ENCODE peak calls at places on chromosome 10, in five cellular contexts. D is Peyer's patch, M is A549, S is upper lobe of left lung, V is upper lobe of right lung. R is an unnamed sample.
A peak's percentile ranks its signal among the peaks of the same experiment; 100 is the strongest.

GRCh38 chr10:90969947-90970673 is 49.2 kb upstream of the ANKRD1 start:
- DNase-seq in D (no peak), M (no peak), S (no peak), V (no peak), R (no peak)

GRCh38 chr10:74529205-74529604 is 297.2 kb upstream of the KAT6B start:
- DNase-seq in D (no peak), M (no peak), S (no peak), V (no peak), R (no peak)

GRCh38 chr10:78627254-78627795 is 441.4 kb upstream of the ZMIZ1 start:
- DNase-seq in D (no peak), M (no peak), S (no peak), V (no peak), R (no peak)

GRCh38 chr10:126270116-126270515 is 118.2 kb downstream of the ADAM12 start:
- DNase-seq in D (no peak), M (no peak), S (no peak), V (no peak), R (no peak)

GRCh38 chr10:131819241-131820072 is 81.4 kb upstream of the PPP2R2D start:
- DNase-seq in D (no peak), M (no peak), S (peak; percentile 65), V (peak; percentile 40), R (peak; percentile 15)

GRCh38 chr10:84291389-84291788 is 37.0 kb upstream of the CCSER2 start:
- DNase-seq in D (no peak), M (no peak), S (no peak), V (no peak), R (no peak)

GRCh38 chr10:91974960-91975359 is 51.4 kb downstream of the BTAF1 start:
- DNase-seq in D (no peak), M (no peak), S (no peak), V (no peak), R (no peak)

GRCh38 chr10:11450427-11450826 is 161.0 kb downstream of the USP6NL start:
- DNase-seq in D (no peak), M (no peak), S (no peak), V (no peak), R (no peak)

GRCh38 chr10:133140417-133141143 is 19.4 kb upstream of the KNDC1 start:
- DNase-seq in D (peak; percentile 40), M (no peak), S (peak; percentile 70), V (no peak), R (no peak)

GRCh38 chr10:125857185-125857760 is 23.8 kb downstream of the DHX32 start:
- DNase-seq in D (no peak), M (no peak), S (no peak), V (no peak), R (no peak)

GRCh38 chr10:110274629-110275028 is 30.1 kb downstream of the SMNDC1 start:
- DNase-seq in D (no peak), M (no peak), S (no peak), V (no peak), R (no peak)

GRCh38 chr10:110273474-110273873 is 31.2 kb downstream of the SMNDC1 start:
- DNase-seq in D (peak; percentile 75), M (no peak), S (no peak), V (peak; percentile 74), R (peak; percentile 74)

GRCh38 chr10:110275140-110275729 is 29.5 kb downstream of the SMNDC1 start:
- DNase-seq in D (no peak), M (no peak), S (no peak), V (no peak), R (no peak)

GRCh38 chr10:110276603-110277002 is 28.1 kb downstream of the SMNDC1 start:
- DNase-seq in D (no peak), M (no peak), S (no peak), V (no peak), R (no peak)

DNA sequence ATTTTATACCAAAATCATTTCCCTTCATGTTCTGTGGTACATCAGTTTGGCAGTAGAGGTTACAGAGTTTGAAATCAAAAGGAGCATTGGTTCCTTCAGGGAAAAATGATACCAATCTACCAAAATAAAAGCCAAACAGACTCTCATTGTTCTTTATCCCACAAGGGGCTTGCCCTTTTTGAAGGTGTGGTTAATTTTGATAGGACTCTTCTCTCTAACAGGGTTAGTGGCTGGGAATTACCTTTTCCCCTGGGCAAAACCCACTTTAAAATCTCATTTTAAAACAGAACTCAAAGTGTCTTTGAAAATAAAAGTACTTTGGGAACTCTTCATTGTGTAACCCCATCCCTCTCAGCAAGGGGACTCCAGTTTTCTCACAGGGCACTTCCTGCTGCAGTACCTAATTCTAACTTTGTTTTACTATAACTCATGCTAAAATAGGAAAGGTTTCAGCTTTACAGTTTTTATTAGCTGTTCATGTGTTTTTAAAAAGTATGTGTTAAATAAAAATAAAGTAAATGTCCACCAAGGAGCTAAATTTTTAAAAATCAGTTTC is 30.6 kb downstream of the SMNDC1 start:
- DNase-seq in D (no peak), M (no peak), S (no peak), V (no peak), R (no peak)
- H3K4me1 ChIP-seq in D (no peaks in the 10 kb centered on the region), M (peaks cover 1% of the 10 kb centered on the region), S (peaks cover 24% of the 10 kb centered on the region), V (peaks cover 24% of the 10 kb centered on the region), R (peaks cover 7% of the 10 kb centered on the region)

GRCh38 chr10:70536196-70536920 is 57.8 kb downstream of the PALD1 start:
- DNase-seq in D (no peak), M (no peak), S (no peak), V (no peak), R (no peak)
- TF ChIP-seq CTCF in D (no peak), M (no peak), S (no peak), V (no peak), R (no peak)

DNA sequence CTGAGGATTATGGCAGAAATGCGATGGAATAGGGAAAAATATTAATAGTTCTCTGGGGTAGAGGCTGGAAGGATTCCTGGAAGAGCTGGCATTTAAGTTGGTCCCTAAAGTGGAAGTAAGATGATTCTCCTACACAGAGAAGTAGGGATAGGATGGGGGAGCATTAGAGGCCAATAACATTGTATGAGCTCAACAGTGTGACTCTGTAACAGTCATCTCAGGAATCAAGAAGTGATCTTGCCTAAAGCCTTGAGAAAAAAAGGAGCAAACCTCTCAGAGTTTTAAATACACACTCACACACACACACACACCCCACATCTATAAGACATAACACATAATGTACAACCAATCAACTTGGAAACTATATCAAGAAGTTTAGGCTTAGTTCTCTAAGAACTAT is 117.7 kb upstream of the CDK1 start:
- DNase-seq in D (no peak), M (no peak), S (no peak), V (no peak), R (no peak)
- H3K4me1 ChIP-seq in D (no peaks in the 10 kb centered on the region), M (peaks cover 20% of the 10 kb centered on the region), S (peaks cover 13% of the 10 kb centered on the region), V (peaks cover 11% of the 10 kb centered on the region), R (no peaks in the 10 kb centered on the region)

GRCh38 chr10:18109471-18109870 is 30.8 kb upstream of the CACNB2 start:
- DNase-seq in D (no peak), M (no peak), S (no peak), V (no peak), R (no peak)

GRCh38 chr10:18102404-18102803 is 37.8 kb upstream of the CACNB2 start:
- DNase-seq in D (no peak), M (no peak), S (no peak), V (no peak), R (no peak)

GRCh38 chr10:18100664-18101063 is 39.6 kb upstream of the CACNB2 start:
- DNase-seq in D (no peak), M (no peak), S (no peak), V (no peak), R (no peak)

GRCh38 chr10:18099420-18099819 is 40.8 kb upstream of the CACNB2 start:
- DNase-seq in D (no peak), M (no peak), S (no peak), V (no peak), R (no peak)

GRCh38 chr10:18104223-18104872 is 35.9 kb upstream of the CACNB2 start:
- DNase-seq in D (peak; percentile 75), M (peak; percentile 33), S (no peak), V (peak; percentile 68), R (peak; percentile 43)
- TF ChIP-seq CTCF in D (peak; percentile 67), M (peak; percentile 81), S (peak; percentile 46), V (peak; percentile 73), R (peak; percentile 54)

GRCh38 chr10:58971211-58971610 is 205.2 kb upstream of the PHYHIPL start:
- DNase-seq in D (no peak), M (no peak), S (no peak), V (no peak), R (no peak)

GRCh38 chr10:58970160-58970915 is 206.1 kb upstream of the PHYHIPL start:
- DNase-seq in D (no peak), M (no peak), S (no peak), V (no peak), R (no peak)

GRCh38 chr10:58965855-58966254 is 210.6 kb upstream of the PHYHIPL start:
- DNase-seq in D (no peak), M (no peak), S (no peak), V (no peak), R (no peak)

GRCh38 chr10:58969578-58969977 is 206.9 kb upstream of the PHYHIPL start:
- DNase-seq in D (no peak), M (no peak), S (no peak), V (no peak), R (no peak)

GRCh38 chr10:58967551-58968418 is 208.7 kb upstream of the PHYHIPL start:
- DNase-seq in D (peak; percentile 78), M (peak; percentile 36), S (peak; percentile 33), V (peak; percentile 61), R (peak; percentile 31)
- H3K4me1 ChIP-seq in D (no peaks in the 10 kb centered on the region), M (peaks cover 14% of the 10 kb centered on the region), S (no peaks in the 10 kb centered on the region), V (no peaks in the 10 kb centered on the region), R (no peaks in the 10 kb centered on the region)